ENCODE peak calls at places on chromosomes 6 and 20, in eight cellular contexts. M is fibroblast of pulmonary artery; N is stimulated activated CD4-positive, alpha-beta T cell treated with anti-CD3 and anti-CD28 coated beads, Interleukin-15, amount 100 ng/mL, for 1 hour; K is AG04450; T is neuronal stem cell; L is psoas muscle; Q is stomach; B is posterior vena cava. H is an unnamed sample.

GRCh38 chr20:63321148-63321831 is 28.3 kb downstream of the COL20A1 start:
- DNase-seq in M (peak; percentile 39), N (no peak), K (no peak), T (no peak), L (peak; percentile 50), Q (no peak), B (peak; percentile 89), H (no peak)

GRCh38 chr20:44851545-44851944 is 34.0 kb upstream of the YWHAB start:
- DNase-seq in M (no peak), N (no peak), K (no peak), T (no peak), L (no peak), Q (no peak), B (no peak), H (no peak)

GRCh38 chr6:15058200-15059070 is 187.4 kb upstream of the JARID2 start:
- DNase-seq in M (no peak), N (no peak), K (no peak), T (no peak), L (no peak), Q (no peak), B (no peak), H (no peak)

GRCh38 chr6:30206799-30207618 is 6.2 kb downstream of the TRIM26 start:
- DNase-seq in M (peak; percentile 30), N (no peak), K (no peak), T (no peak), L (no peak), Q (peak; percentile 34), B (no peak), H (no peak)

GRCh38 chr20:33945391-33946079 is 48.2 kb upstream of the RALY start:
- DNase-seq in M (peak; percentile 82), N (no peak), K (peak; percentile 43), T (no peak), L (no peak), Q (no peak), B (no peak), H (no peak)

GRCh38 chr20:47346172-47346571 is 10.3 kb downstream of the ZMYND8 start:
- DNase-seq in M (no peak), N (no peak), K (no peak), T (no peak), L (no peak), Q (no peak), B (no peak), H (no peak)

GRCh38 chr6:169839493-169839892 is 88.1 kb downstream of the ERMARD start:
- DNase-seq in M (no peak), N (no peak), K (no peak), T (no peak), L (no peak), Q (peak; percentile 15), B (no peak), H (peak; percentile 28)

GRCh38 chr6:116419069-116419468 is 42.1 kb upstream of the CALHM6 start:
- DNase-seq in M (no peak), N (no peak), K (no peak), T (no peak), L (no peak), Q (no peak), B (no peak), H (no peak)

GRCh38 chr20:57581202-57582028 is 20.5 kb downstream of the PCK1 start:
- DNase-seq in M (no peak), N (no peak), K (no peak), T (no peak), L (no peak), Q (no peak), B (no peak), H (no peak)

GRCh38 chr6:94362061-94362864 is 942.9 kb upstream of the EPHA7 start:
- DNase-seq in M (no peak), N (no peak), K (no peak), T (no peak), L (peak; percentile 46), Q (no peak), B (no peak), H (no peak)

GRCh38 chr6:128672023-128672422 is 151.6 kb upstream of the PTPRK start:
- DNase-seq in M (no peak), N (no peak), K (no peak), T (no peak), L (no peak), Q (no peak), B (no peak), H (no peak)

GRCh38 chr6:157500022-157500421 is 119.0 kb downstream of the ZDHHC14 start:
- DNase-seq in M (no peak), N (no peak), K (no peak), T (no peak), L (no peak), Q (no peak), B (no peak), H (no peak)

GRCh38 chr6:151289399-151290007 is 49.7 kb downstream of the AKAP12 start:
- DNase-seq in M (peak; percentile 58), N (no peak), K (no peak), T (no peak), L (no peak), Q (no peak), B (no peak), H (no peak)

GRCh38 chr20:50304501-50304856 is 113.8 kb downstream of the CEBPB start:
- DNase-seq in M (peak; percentile 86), N (no peak), K (no peak), T (no peak), L (peak; percentile 85), Q (no peak), B (no peak), H (peak; percentile 85)

GRCh38 chr20:10705801-10706459 is 32.1 kb upstream of the JAG1 start:
- DNase-seq in M (no peak), N (no peak), K (no peak), T (no peak), L (no peak), Q (peak; percentile 73), B (no peak), H (no peak)

GRCh38 chr6:14966111-14966901 is 279.6 kb upstream of the JARID2 start:
- DNase-seq in M (no peak), N (no peak), K (no peak), T (no peak), L (no peak), Q (no peak), B (no peak), H (no peak)

GRCh38 chr20:6744805-6745204 is 22.7 kb upstream of the BMP2 start:
- DNase-seq in M (no peak), N (no peak), K (no peak), T (no peak), L (no peak), Q (no peak), B (no peak), H (no peak)

GRCh38 chr20:35616465-35617396 is 1.1 kb downstream of the SPAG4 start:
- DNase-seq in M (peak; percentile 100), N (peak; percentile 17), K (peak; percentile 98), T (no peak), L (peak; percentile 92), Q (peak; percentile 91), B (peak; percentile 96), H (peak; percentile 95)

GRCh38 chr6:30703011-30703410 is 12.2 kb upstream of the NRM start:
- DNase-seq in M (no peak), N (no peak), K (no peak), T (no peak), L (no peak), Q (no peak), B (peak; percentile 70), H (no peak)

GRCh38 chr6:164230259-164230658 is 815.7 kb downstream of the QKI start:
- DNase-seq in M (no peak), N (no peak), K (no peak), T (no peak), L (no peak), Q (no peak), B (no peak), H (no peak)

GRCh38 chr6:29647927-29648642 is 8.8 kb upstream of the MOG start:
- DNase-seq in M (peak; percentile 67), N (no peak), K (no peak), T (no peak), L (no peak), Q (no peak), B (no peak), H (no peak)

GRCh38 chr6:42404494-42404893 is 47.2 kb downstream of the TRERF1 start:
- DNase-seq in M (peak; percentile 60), N (no peak), K (no peak), T (no peak), L (no peak), Q (peak; percentile 45), B (no peak), H (no peak)

GRCh38 chr6:90421656-90422055 is 125.0 kb upstream of the BACH2 start:
- DNase-seq in M (no peak), N (no peak), K (no peak), T (no peak), L (no peak), Q (no peak), B (no peak), H (no peak)

H was measured in sciatic nerve.